ENCODE peak calls at places on chromosomes 11 and 22, in five cellular contexts. S is GM12864; O is uterus; I is CD8-positive, alpha-beta T cell; B is CD4-positive, alpha-beta memory T cell. K is an unnamed sample.

GRCh38 chr11:70505761-70506657 is 107.7 kb downstream of the CTTN start:
- DNase-seq in B (no peak), S (no peak), O (no peak), I (no peak), K (no peak)

GRCh38 chr22:17264321-17265052 is 45.3 kb upstream of the ADA2 start:
- DNase-seq in S (no peak), I (no peak), O (peak), B (no peak), K (no peak)

GRCh38 chr11:2376751-2377451 is at the start of gene CD81:
- DNase-seq in B (peak), O (peak), S (no peak), I (peak), K (peak)

GRCh38 chr22:20983081-20983745 is 1.1 kb downstream of the LZTR1 start:
- DNase-seq in I (no peak), O (no peak), S (no peak), B (no peak), K (no peak)

GRCh38 chr11:123454060-123454651 is 24.1 kb downstream of the GRAMD1B start:
- DNase-seq in O (no peak), B (peak), I (peak), S (no peak), K (no peak)

GRCh38 chr11:45156201-45156600 is 9.8 kb downstream of the PRDM11 start:
- DNase-seq in O (no peak), B (no peak), S (no peak), I (no peak), K (no peak)

GRCh38 chr11:69640260-69640994 is 529 bp upstream of the CCND1 start:
- DNase-seq in B (no peak), I (no peak), S (no peak), O (no peak), K (no peak)

GRCh38 chr11:113279591-113279990 is 34.8 kb upstream of the TTC12 start:
- DNase-seq in B (no peak), I (no peak), O (no peak), S (no peak), K (no peak)

GRCh38 chr11:86958259-86958658 is 3.1 kb upstream of the FZD4 start:
- DNase-seq in B (no peak), I (no peak), S (no peak), O (no peak), K (no peak)

GRCh38 chr11:104678408-104678807 is 219.9 kb downstream of the CASP12 start:
- DNase-seq in O (no peak), I (no peak), S (no peak), B (no peak), K (no peak)

GRCh38 chr11:125279680-125280079 is 115.1 kb downstream of the PKNOX2 start:
- DNase-seq in B (no peak), S (no peak), I (no peak), O (no peak), K (no peak)

GRCh38 chr11:130124096-130124495 is 35.5 kb upstream of the ST14 start:
- DNase-seq in S (no peak), B (no peak), O (peak), I (no peak), K (no peak)

GRCh38 chr11:133402551-133402950 is 129.8 kb downstream of the OPCML start:
- DNase-seq in S (no peak), B (no peak), O (no peak), I (no peak), K (no peak)

GRCh38 chr11:46238967-46239800 is 38.3 kb upstream of the CREB3L1 start:
- DNase-seq in O (peak), I (peak), B (peak), S (peak), K (peak)

GRCh38 chr22:45997077-45997774 is 20.3 kb upstream of the WNT7B start:
- DNase-seq in I (peak), B (no peak), O (peak), S (no peak), K (peak)

GRCh38 chr11:65644837-65645236 is 6.9 kb downstream of the SIPA1 start:
- DNase-seq in I (no peak), O (no peak), B (no peak), S (no peak), K (no peak)

GRCh38 chr11:17718015-17718414 is 1.4 kb upstream of the MYOD1 start:
- DNase-seq in S (no peak), I (no peak), B (no peak), O (no peak), K (no peak)

GRCh38 chr11:11776714-11777113 is 65.1 kb upstream of the USP47 start:
- DNase-seq in S (no peak), I (no peak), B (no peak), O (no peak), K (no peak)

GRCh38 chr11:113014731-113015455 is 53.7 kb downstream of the NCAM1 start:
- DNase-seq in I (no peak), O (peak), S (no peak), B (no peak), K (peak)

GRCh38 chr11:126712017-126712625 is 288.4 kb downstream of the KIRREL3 start:
- DNase-seq in B (no peak), I (no peak), O (no peak), S (no peak), K (peak)

GRCh38 chr11:10293423-10294288 is at the start of gene SBF2:
- DNase-seq in I (peak), O (peak), S (no peak), B (peak), K (peak)

GRCh38 chr11:66159585-66159984 is 89.5 kb downstream of the PACS1 start:
- DNase-seq in S (no peak), O (no peak), B (no peak), I (no peak), K (no peak)

GRCh38 chr11:64245797-64246623 is 733 bp downstream of the PPP1R14B start:
- DNase-seq in I (peak), O (peak), S (no peak), B (peak), K (no peak)

GRCh38 chr11:38274031-38274430 is 1676.0 kb upstream of the RAG2 start:
- DNase-seq in B (no peak), O (no peak), S (no peak), I (no peak), K (no peak)

GRCh38 chr11:112837162-112837826 is 123.9 kb upstream of the NCAM1 start:
- DNase-seq in I (no peak), B (no peak), S (no peak), O (no peak), K (peak)

GRCh38 chr11:96905084-96905641 is 515.4 kb downstream of the JRKL start:
- DNase-seq in O (no peak), B (no peak), S (no peak), I (no peak), K (no peak)

GRCh38 chr11:70713988-70714665 is 315.8 kb downstream of the CTTN start:
- DNase-seq in I (no peak), O (no peak), S (no peak), B (no peak), K (no peak)

GRCh38 chr11:32411937-32412615 is 23.3 kb downstream of the WT1 start:
- DNase-seq in I (no peak), S (no peak), O (peak), B (no peak), K (no peak)

GRCh38 chr11:66789097-66789890 is 53.9 kb upstream of the RCE1 start:
- DNase-seq in S (no peak), O (no peak), B (no peak), I (no peak), K (no peak)

GRCh38 chr11:129061466-129062194 is 119.0 kb upstream of the TP53AIP1 start:
- DNase-seq in I (no peak), B (no peak), S (no peak), O (no peak), K (no peak)

GRCh38 chr11:2168286-2169000 is 3.2 kb downstream of the TH start:
- DNase-seq in B (no peak), S (no peak), I (no peak), O (no peak), K (no peak)

GRCh38 chr11:29135504-29135903 is 881.3 kb downstream of the KCNA4 start:
- DNase-seq in O (no peak), I (no peak), S (no peak), B (no peak), K (no peak)

DNA sequence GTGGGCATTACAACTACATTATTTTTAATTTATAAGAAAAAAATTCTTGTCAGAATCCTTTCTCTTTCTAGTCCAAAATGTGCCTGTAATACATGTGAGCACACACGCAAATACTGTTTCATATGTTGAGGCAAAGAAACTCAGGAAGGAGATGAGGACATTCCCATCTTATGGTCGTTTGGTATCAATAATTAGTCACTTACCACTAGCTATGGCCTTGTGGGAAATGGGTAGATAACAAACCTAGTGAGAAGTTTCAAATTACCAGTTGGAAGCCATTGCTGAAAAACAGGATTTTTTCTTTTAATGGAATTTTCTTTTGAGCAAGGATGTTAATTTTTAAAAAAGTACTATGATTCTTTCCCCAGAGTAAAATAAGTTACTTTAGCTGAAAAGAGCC is 25.7 kb downstream of the AMOTL1 start:
- DNase-seq in O (no peak), S (no peak), I (no peak), B (no peak), K (no peak)
- H3K4me3 ChIP-seq in O (no peak), S (no peak), I (no peak), B (no peak), K (no peak)

DNA sequence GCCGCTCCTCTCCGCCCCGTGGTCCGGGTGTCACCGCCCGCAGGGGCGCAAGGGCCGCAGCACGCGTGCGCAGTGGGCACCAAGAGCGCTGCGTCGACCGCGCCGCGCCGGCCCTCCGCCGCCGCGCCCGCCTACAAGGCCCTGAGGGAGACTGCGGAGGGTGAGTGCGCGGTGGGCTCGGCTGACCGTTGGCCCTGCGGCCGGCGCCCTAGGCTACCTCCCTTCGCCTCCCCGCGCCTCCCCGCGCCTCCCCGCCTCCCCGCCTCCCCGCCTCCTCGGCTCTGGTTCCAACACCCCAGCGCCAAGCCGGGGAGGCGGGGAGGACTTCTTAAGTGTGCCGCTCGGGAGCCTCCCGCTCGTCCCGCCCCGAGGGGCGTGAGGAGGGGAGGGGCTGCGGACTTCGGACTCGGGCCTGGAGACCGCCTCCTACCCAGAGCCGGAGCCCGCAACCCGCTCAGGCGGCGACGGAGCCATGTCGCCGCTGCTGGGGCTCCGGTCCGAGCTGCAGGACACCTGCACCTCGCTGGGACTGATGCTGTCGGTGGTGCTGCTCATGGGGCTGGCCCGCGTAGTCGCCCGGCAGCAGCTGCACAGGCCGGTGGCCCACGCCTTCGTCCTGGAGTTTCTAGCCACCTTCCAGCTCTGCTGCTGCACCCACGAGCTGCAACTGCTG is at the start of gene AQP11:
- DNase-seq in B (peak), S (peak), I (peak), O (peak), K (peak)
- H3K4me3 ChIP-seq in B (peak), S (peak), I (peak), O (peak), K (peak)

GRCh38 chr22:39995346-39996252 is 845 bp downstream of the FAM83F start:
- DNase-seq in S (no peak), B (no peak), O (no peak), I (no peak), K (no peak)

GRCh38 chr22:39992088-39992826 is 2.5 kb upstream of the FAM83F start:
- DNase-seq in B (no peak), S (no peak), O (no peak), I (no peak), K (no peak)

GRCh38 chr22:39994046-39994565 is 648 bp upstream of the FAM83F start:
- DNase-seq in I (peak), B (peak), S (no peak), O (no peak), K (no peak)

GRCh38 chr22:39996732-39997131 is 2.0 kb downstream of the FAM83F start:
- DNase-seq in I (no peak), S (no peak), B (no peak), O (no peak), K (no peak)

DNA sequence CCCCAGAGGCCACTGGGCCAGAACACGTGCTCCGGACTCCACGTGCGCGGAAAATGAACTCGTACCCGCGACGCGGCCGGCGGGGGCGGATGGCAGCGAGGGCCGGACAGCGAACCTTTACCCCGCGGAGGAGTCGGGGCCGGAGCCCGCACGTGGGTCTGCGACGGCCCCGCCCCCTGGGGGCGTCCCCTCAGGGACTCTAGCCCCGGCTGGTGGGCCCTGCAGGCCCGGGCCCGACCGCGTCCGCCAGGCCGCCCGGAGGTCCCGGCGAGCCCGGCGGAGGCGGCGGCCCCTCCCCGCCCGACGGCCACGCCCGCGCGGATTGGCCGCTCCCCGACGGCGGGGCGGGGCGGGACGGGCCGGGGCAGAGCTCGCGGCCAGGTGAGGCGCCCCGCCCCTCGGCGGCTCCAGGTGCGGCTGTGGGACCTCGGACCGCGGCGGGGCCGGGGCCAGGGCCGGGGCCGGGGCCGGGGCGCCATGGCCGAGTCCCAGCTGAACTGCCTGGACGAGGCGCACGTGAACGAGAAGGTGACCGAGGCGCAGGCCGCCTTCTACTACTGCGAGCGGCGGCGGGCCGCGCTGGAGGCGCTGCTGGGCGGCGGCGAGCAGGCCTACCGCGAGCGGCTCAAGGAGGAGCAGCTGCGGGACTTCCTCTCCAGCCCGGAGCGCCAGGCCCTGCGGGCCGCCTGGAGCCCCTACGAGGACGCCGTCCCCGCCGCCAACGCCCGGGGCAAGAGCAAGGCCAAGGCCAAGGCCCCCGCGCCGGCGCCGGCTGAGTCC is at the start of gene FAM83F:
- DNase-seq in B (peak), O (no peak), S (no peak), I (no peak), K (no peak)
- H3K4me3 ChIP-seq in B (no peak), O (no peak), S (no peak), I (peak), K (no peak)

DNA sequence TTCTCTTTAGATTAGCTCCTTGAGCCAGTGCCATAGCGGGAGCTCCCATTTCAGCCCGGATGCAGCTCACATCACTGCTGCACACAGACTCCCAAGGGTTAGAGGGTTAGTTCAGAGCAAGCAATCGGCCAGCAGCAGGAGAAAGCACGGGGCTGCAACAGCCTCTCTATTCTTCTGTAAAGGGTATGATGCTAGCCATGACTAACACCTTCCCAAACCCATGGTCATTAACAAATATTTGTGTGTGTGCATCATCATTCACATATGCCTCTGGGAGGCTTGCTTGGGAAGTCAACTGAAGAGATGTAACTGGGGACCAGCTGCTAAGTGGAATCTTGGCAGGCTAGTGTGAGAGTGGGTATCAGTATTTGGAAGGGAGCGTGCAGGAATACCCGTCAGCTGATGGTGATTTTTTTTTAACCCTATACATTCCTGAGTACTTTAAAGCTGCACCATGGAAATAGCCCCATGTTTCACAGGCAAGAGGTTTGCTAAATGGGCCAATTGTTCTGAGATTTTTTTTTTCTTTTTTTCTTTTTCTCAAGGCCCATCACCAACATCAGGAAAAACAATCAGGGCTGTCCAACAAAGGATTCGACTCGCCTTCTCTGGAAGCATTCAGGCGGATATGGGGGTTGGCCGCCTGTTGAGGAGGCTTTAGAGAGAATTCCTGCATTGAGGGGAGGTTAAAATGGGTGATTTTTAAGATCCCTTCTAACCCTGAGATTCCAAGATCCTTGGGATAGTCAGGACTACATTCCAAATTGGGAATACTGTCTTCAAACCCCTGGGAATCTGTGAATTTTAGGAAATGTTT is 33.2 kb upstream of the CCDC89 start:
- DNase-seq in I (no peak), B (no peak), S (no peak), O (no peak), K (peak)
- H3K4me3 ChIP-seq in I (no peak), B (no peak), S (no peak), O (no peak), K (peak)

GRCh38 chr11:35419713-35420333 is 465 bp upstream of the SLC1A2 start:
- DNase-seq in I (no peak), O (no peak), S (no peak), B (no peak), K (no peak)

GRCh38 chr11:35418282-35418846 is 994 bp downstream of the SLC1A2 start:
- DNase-seq in I (no peak), S (no peak), B (no peak), O (no peak), K (peak)

GRCh38 chr11:35418847-35419712 is at the start of gene SLC1A2:
- DNase-seq in I (no peak), B (no peak), O (peak), S (no peak), K (peak)

GRCh38 chr11:35424157-35424945 is 5.0 kb upstream of the SLC1A2 start:
- DNase-seq in O (no peak), S (no peak), I (no peak), B (no peak), K (no peak)

DNA sequence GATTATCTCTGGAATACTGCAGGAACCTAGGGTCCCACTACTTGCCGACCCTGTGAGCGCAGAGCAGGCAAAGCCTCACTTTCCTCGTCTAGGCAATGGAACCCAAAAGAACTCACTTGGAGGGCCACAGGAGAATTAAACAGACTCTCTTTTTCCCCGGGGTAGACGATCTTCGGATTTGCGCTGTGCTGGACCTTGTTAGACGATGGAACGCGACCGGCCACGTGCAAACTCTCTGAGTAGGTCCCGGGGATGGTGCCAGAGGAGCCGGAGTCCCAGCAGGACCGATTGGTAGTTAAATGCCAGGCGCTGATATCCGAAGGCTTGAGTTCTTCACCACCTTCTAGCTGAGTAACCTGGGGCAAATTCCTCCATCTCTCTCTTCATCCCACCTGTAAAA is 1.0 kb upstream of the SLC1A2 start:
- DNase-seq in I (no peak), S (no peak), B (no peak), O (no peak), K (no peak)
- H3K4me3 ChIP-seq in I (no peak), S (no peak), B (no peak), O (peak), K (peak)

GRCh38 chr11:90639687-90640086 is 416.8 kb upstream of the CHORDC1 start:
- DNase-seq in I (no peak), S (no peak), B (no peak), O (no peak), K (no peak)
- H3K4me3 ChIP-seq in I (no peak), S (no peak), B (no peak), O (no peak), K (no peak)